ENCODE peak calls at places on chromosomes 12 and 14, in four cellular contexts. J is epithelial cell of esophagus, W is upper lobe of right lung, T is astrocyte of the cerebellum. A is an unnamed sample.

GRCh38 chr12:4147051-4147481 is 126.5 kb upstream of the CCND2 start:
- DNase-seq in J (no peak), W (no peak), T (no peak), A (no peak)

GRCh38 chr12:27493260-27493935 is 30.6 kb upstream of the PPFIBP1 start:
- DNase-seq in J (peak; percentile 34), W (no peak), T (no peak), A (no peak)

GRCh38 chr14:69605761-69606160 is 5.6 kb upstream of the SUSD6 start:
- DNase-seq in J (peak; percentile 13), W (no peak), T (no peak), A (no peak)

GRCh38 chr14:64611358-64612020 is 61.7 kb downstream of the PPP1R36 start:
- DNase-seq in J (no peak), W (no peak), T (no peak), A (no peak)

GRCh38 chr14:89902876-89903275 is 51.7 kb downstream of the EFCAB11 start:
- DNase-seq in J (no peak), W (no peak), T (no peak), A (no peak)

GRCh38 chr12:107992870-107993451 is 136.1 kb upstream of the WSCD2 start:
- DNase-seq in J (peak; percentile 61), W (no peak), T (no peak), A (no peak)

GRCh38 chr14:90440592-90440991 is 43.8 kb downstream of the CALM1 start:
- DNase-seq in J (no peak), W (no peak), T (no peak), A (no peak)

GRCh38 chr12:58296818-58297217 is 355.5 kb downstream of the ATP23 start:
- DNase-seq in J (no peak), W (no peak), T (no peak), A (no peak)

GRCh38 chr12:78795934-78796445 is 68.6 kb upstream of the SYT1 start:
- DNase-seq in J (peak; percentile 41), W (no peak), T (no peak), A (no peak)

GRCh38 chr14:104697892-104698583 is 8.6 kb downstream of the INF2 start:
- DNase-seq in J (no peak), W (no peak), T (no peak), A (no peak)

GRCh38 chr12:122411537-122411936 is 10.9 kb downstream of the CLIP1 start:
- DNase-seq in J (no peak), W (no peak), T (no peak), A (no peak)

GRCh38 chr14:81529391-81529790 is 4.3 kb downstream of the SEL1L start:
- DNase-seq in J (peak; percentile 60), W (no peak), T (no peak), A (no peak)

GRCh38 chr12:110733089-110733715 is 9.5 kb downstream of the PPP1CC start:
- DNase-seq in J (no peak), W (no peak), T (peak; percentile 24), A (no peak)

GRCh38 chr12:48157016-48157888 is at the start of gene ASB8:
- DNase-seq in J (peak; percentile 96), W (peak; percentile 99), T (peak; percentile 95), A (peak; percentile 99)
- TF ChIP-seq CTCF in J (peak; percentile 51), W (peak; percentile 54), T (peak; percentile 59), A (peak; percentile 73)

GRCh38 chr12:130649101-130649571 is 67.0 kb downstream of the RIMBP2 start:
- DNase-seq in J (no peak), W (no peak), T (no peak), A (peak; percentile 65)
- TF ChIP-seq CTCF in J (no peak), W (no peak), T (no peak), A (no peak)

GRCh38 chr14:37890095-37890494 is 294.7 kb downstream of the TTC6 start:
- DNase-seq in J (no peak), W (no peak), T (no peak), A (no peak)
- TF ChIP-seq CTCF in J (no peak), W (no peak), T (peak; percentile 7), A (peak; percentile 64)

DNA sequence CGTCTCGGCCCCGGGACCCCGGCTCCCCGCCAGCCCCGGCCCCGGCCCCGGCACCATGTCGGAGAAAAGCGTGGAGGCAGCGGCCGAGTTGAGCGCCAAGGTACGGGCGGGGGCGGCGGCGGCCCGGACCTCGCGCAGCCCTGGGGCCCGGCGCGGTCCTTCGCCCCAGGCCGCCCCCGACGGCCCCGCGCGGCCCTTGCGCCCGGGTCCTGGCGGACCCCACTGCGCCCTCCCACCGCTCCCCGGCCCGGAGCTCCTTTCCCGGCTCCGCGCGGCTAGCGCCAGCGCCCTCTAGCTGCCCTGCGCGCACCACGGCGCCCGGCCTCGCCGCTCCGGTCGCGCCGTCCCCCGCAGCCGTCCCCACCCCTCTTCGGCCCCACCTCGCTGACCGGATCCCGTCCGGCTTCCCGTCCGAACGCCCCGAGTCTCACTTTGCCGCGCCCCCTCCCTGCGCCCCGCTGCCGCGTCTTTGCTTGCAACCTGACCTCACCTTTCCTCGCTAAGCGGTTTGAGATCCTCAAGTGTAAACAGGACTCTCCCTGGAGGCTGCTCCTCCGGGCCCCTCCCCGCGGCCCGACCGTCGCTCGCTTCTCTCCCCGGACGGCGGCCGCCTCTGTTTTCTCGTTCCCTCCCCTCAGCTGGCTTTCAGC is 613 bp downstream of the PTMS start:
- DNase-seq in J (peak; percentile 70), W (peak; percentile 93), T (no peak), A (no peak)
- TF ChIP-seq CTCF in J (peak; percentile 29), W (peak; percentile 56), T (peak; percentile 50), A (peak; percentile 80)

DNA sequence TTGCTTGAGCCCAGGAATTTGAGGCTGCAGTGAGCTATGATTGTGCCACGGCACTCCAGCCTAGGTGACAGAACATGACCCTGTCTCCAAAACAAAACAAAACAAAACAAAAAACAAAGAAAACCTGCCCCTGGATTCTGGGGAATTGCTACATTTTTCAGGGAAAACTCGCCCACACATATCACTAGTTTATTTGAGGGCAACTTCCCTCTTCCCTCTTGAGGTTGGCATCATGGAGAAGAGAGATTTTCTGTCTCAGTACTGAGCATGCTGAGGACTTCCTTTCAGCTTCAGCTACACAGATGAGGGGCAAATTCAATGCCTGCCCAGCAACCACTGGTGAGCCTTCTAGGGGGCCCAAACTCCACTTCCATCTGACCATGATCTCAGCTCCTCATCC is 63.2 kb upstream of the SCN8A start:
- DNase-seq in J (no peak), W (no peak), T (no peak), A (no peak)
- TF ChIP-seq CTCF in J (no peak), W (no peak), T (no peak), A (no peak)